ENCODE peak calls at places on chromosomes 13 and 19, in ten cellular contexts. C is heart left ventricle, H is Peyer's patch, A is HCT116, M is stomach, I is adrenal gland, Q is A549, X is body of pancreas, Y is IMR-90, K is upper lobe of left lung. S is an unnamed sample.

GRCh38 chr13:106490887-106491321 is 44.6 kb downstream of the EFNB2 start:
- DNase-seq in C (no peak), H (no peak), A (no peak), M (no peak), I (peak; percentile 9), Q (no peak), X (no peak), Y (no peak), K (no peak), S (no peak)

GRCh38 chr19:38956264-38956663 is 19.3 kb downstream of the FBXO17 start:
- DNase-seq in C (no peak), H (no peak), A (no peak), M (no peak), I (no peak), Q (no peak), X (no peak), Y (no peak), K (no peak), S (no peak)

GRCh38 chr13:58977085-58977484 is 1186.6 kb downstream of the DIAPH3 start:
- DNase-seq in C (no peak), H (no peak), A (no peak), M (no peak), I (no peak), Q (no peak), X (no peak), Y (no peak), K (no peak), S (no peak)

GRCh38 chr13:83883061-83883523 is 818 bp upstream of the SLITRK1 start:
- DNase-seq in C (no peak), H (no peak), A (no peak), M (no peak), I (no peak), Q (no peak), X (no peak), Y (no peak), K (no peak), S (no peak)

GRCh38 chr19:28736528-28736927 is 476.4 kb downstream of the UQCRFS1 start:
- DNase-seq in C (no peak), H (no peak), A (no peak), M (no peak), I (no peak), Q (no peak), X (no peak), Y (no peak), K (no peak), S (no peak)

GRCh38 chr19:2613507-2614295 is 88.8 kb downstream of the GNG7 start:
- DNase-seq in C (no peak), H (peak; percentile 59), A (no peak), M (peak; percentile 60), I (peak; percentile 55), Q (peak; percentile 41), X (no peak), Y (peak; percentile 12), K (peak; percentile 72), S (no peak)

GRCh38 chr19:42471554-42472249 is 29.0 kb upstream of the CXCL17 start:
- DNase-seq in C (no peak), H (no peak), A (no peak), M (peak; percentile 46), I (peak; percentile 37), Q (no peak), X (no peak), Y (peak; percentile 5), K (peak; percentile 44), S (no peak)

GRCh38 chr13:64083396-64083795 is 2667.7 kb upstream of the PCDH20 start:
- DNase-seq in C (no peak), H (no peak), A (no peak), M (no peak), I (no peak), Q (no peak), X (no peak), Y (peak; percentile 6), K (no peak), S (no peak)

GRCh38 chr19:14363203-14364097 is 17.8 kb upstream of the ADGRE5 start:
- DNase-seq in C (peak; percentile 91), H (peak; percentile 76), A (peak; percentile 77), M (peak; percentile 50), I (peak; percentile 58), Q (peak; percentile 87), X (peak; percentile 54), Y (peak; percentile 42), K (peak; percentile 88), S (peak; percentile 72)

GRCh38 chr19:10290876-10291553 is 1.3 kb downstream of the ICAM5 start:
- DNase-seq in C (peak; percentile 54), H (peak; percentile 51), A (peak; percentile 50), M (peak; percentile 48), I (no peak), Q (peak; percentile 58), X (peak; percentile 50), Y (peak; percentile 54), K (peak; percentile 81), S (peak; percentile 77)

GRCh38 chr13:41547253-41548000 is 90.1 kb downstream of the RGCC start:
- DNase-seq in C (peak; percentile 71), H (no peak), A (no peak), M (no peak), I (no peak), Q (no peak), X (peak; percentile 34), Y (no peak), K (no peak), S (no peak)

GRCh38 chr13:51292000-51292550 is 47.4 kb upstream of the SERPINE3 start:
- DNase-seq in C (no peak), H (no peak), A (no peak), M (no peak), I (no peak), Q (no peak), X (no peak), Y (peak; percentile 62), K (no peak), S (no peak)

GRCh38 chr19:16259385-16260159 is 61.9 kb downstream of the AP1M1 start:
- DNase-seq in C (no peak), H (peak; percentile 90), A (no peak), M (no peak), I (peak; percentile 24), Q (no peak), X (no peak), Y (no peak), K (no peak), S (no peak)

GRCh38 chr13:38872693-38873092 is 117.9 kb downstream of the STOML3 start:
- DNase-seq in C (no peak), H (no peak), A (peak; percentile 42), M (no peak), I (peak; percentile 6), Q (peak; percentile 41), X (peak; percentile 32), Y (peak; percentile 5), K (peak; percentile 35), S (no peak)

GRCh38 chr19:55688422-55689218 is 13.6 kb downstream of the EPN1 start:
- DNase-seq in C (peak; percentile 29), H (no peak), A (no peak), M (peak; percentile 78), I (peak; percentile 57), Q (no peak), X (no peak), Y (no peak), K (no peak), S (no peak)

GRCh38 chr13:99045396-99045795 is 67.5 kb upstream of the DOCK9 start:
- DNase-seq in C (no peak), H (no peak), A (no peak), M (no peak), I (no peak), Q (no peak), X (no peak), Y (peak; percentile 58), K (no peak), S (no peak)
- H3K4me1 ChIP-seq in C (peaks cover 14% of the 10 kb centered on the region), H (peaks cover 9% of the 10 kb centered on the region), A (no peaks in the 10 kb centered on the region), M (peaks cover 19% of the 10 kb centered on the region), I (peaks cover 10% of the 10 kb centered on the region), Q (peaks cover 28% of the 10 kb centered on the region), X (peaks cover 16% of the 10 kb centered on the region), Y (peaks cover 16% of the 10 kb centered on the region), K (peaks cover 35% of the 10 kb centered on the region), S (peaks cover 86% of the 10 kb centered on the region)

GRCh38 chr19:5434970-5435641 is 20.1 kb upstream of the ZNRF4 start:
- DNase-seq in C (no peak), H (no peak), A (peak; percentile 74), M (no peak), I (peak; percentile 47), Q (peak; percentile 74), X (no peak), Y (peak; percentile 94), K (no peak), S (no peak)

GRCh38 chr19:5436948-5437306 is 18.3 kb upstream of the ZNRF4 start:
- DNase-seq in C (no peak), H (no peak), A (no peak), M (no peak), I (no peak), Q (no peak), X (no peak), Y (no peak), K (no peak), S (no peak)

GRCh38 chr19:5434351-5434917 is 20.8 kb upstream of the ZNRF4 start:
- DNase-seq in C (no peak), H (no peak), A (peak; percentile 39), M (no peak), I (no peak), Q (no peak), X (no peak), Y (no peak), K (no peak), S (no peak)

GRCh38 chr19:5435642-5436017 is 19.6 kb upstream of the ZNRF4 start:
- DNase-seq in C (no peak), H (no peak), A (no peak), M (no peak), I (no peak), Q (no peak), X (no peak), Y (no peak), K (no peak), S (no peak)

GRCh38 chr19:5436101-5436947 is 18.9 kb upstream of the ZNRF4 start:
- DNase-seq in C (no peak), H (no peak), A (no peak), M (no peak), I (no peak), Q (peak; percentile 65), X (no peak), Y (peak; percentile 73), K (no peak), S (no peak)
- TF ChIP-seq POLR2A in C (no peak), H (no peak), A (no peak), M (no peak), I (no peak), Q (no peak), X (no peak), Y (no peak), K (no peak), S (no peak)

GRCh38 chr13:23609414-23610186 is 39.4 kb downstream of the TNFRSF19 start:
- DNase-seq in C (no peak), H (no peak), A (no peak), M (no peak), I (peak; percentile 27), Q (no peak), X (no peak), Y (peak; percentile 77), K (peak; percentile 55), S (no peak)
- H3K4me3 ChIP-seq in C (peak overlapping the region; percentile 18), H (peak overlapping the region; percentile 6), A (no peak overlapping the region), M (peak overlapping the region; percentile 29), I (peak overlapping the region; percentile 18), Q (no peak overlapping the region), X (no peak overlapping the region), Y (peak overlapping the region; percentile 4), K (no peak overlapping the region), S (peak overlapping the region; percentile 20)

DNA sequence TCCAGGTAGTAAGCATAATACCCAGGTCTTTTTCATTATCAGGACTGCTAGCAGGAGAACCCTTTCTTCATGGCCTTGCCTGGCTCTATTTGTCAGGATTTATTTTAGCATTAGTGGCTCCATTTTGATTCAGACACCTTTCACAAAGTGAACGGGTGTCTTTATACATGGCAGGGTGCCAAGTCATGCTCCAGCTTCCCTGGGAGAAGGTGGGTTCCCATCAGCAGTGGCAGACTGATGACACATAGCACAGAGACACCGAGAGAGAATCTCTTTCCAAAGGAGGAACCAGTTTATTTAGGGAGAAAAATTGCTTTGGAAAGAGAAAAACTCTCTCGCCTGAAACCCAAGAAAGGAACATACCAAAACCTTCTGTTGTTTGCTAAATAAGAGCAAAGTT is 135.3 kb upstream of the TMTC4 start:
- DNase-seq in C (no peak), H (no peak), A (no peak), M (no peak), I (no peak), Q (no peak), X (no peak), Y (no peak), K (no peak), S (no peak)
- H3K4me1 ChIP-seq in C (no peaks in the 10 kb centered on the region), H (no peaks in the 10 kb centered on the region), A (no peaks in the 10 kb centered on the region), M (no peaks in the 10 kb centered on the region), I (no peaks in the 10 kb centered on the region), Q (no peaks in the 10 kb centered on the region), X (no peaks in the 10 kb centered on the region), Y (no peaks in the 10 kb centered on the region), K (peaks cover 4% of the 10 kb centered on the region), S (no peaks in the 10 kb centered on the region)